ENCODE peak calls at places on chromosomes 13 and 19, in seven cellular contexts. X is ascending aorta; Y is NCI-H2029 treated with DMSO at 0.1 percent for 48 hours; K is stimulated activated CD4-positive, alpha-beta T cell treated with anti-CD3 and anti-CD28 coated beads, Interleukin-1b, Interleukin-23, amount 100 ng/mL, for 1 hour; P is cardiac septum; I is nucleus accumbens; B is hippocampal formation. R is an unnamed sample.

GRCh38 chr19:38812841-38813320 is at the start of gene LGALS4:
- DNase-seq in Y (no peak), X (no peak), K (no peak), B (no peak), P (no peak), I (no peak), R (no peak)

GRCh38 chr13:112638157-112638750 is 50.3 kb upstream of the TUBGCP3 start:
- DNase-seq in K (no peak), Y (no peak), P (peak), B (no peak), X (no peak), I (no peak), R (no peak)

GRCh38 chr13:49546559-49546958 is 38.8 kb downstream of the RCBTB1 start:
- DNase-seq in Y (no peak), P (no peak), I (no peak), B (no peak), K (no peak), X (no peak), R (no peak)

GRCh38 chr13:23463631-23464030 is 30.1 kb upstream of the SACS start:
- DNase-seq in Y (no peak), X (no peak), K (no peak), P (no peak), B (no peak), I (no peak), R (no peak)

GRCh38 chr19:13996928-13997636 is 9.0 kb downstream of the RFX1 start:
- DNase-seq in B (no peak), Y (no peak), K (no peak), I (no peak), P (no peak), X (no peak), R (no peak)

GRCh38 chr19:56748443-56748842 is 76.9 kb upstream of the ZNF835 start:
- DNase-seq in Y (no peak), P (no peak), I (peak), B (peak), K (no peak), X (no peak), R (no peak)

GRCh38 chr19:20244356-20244755 is 77.3 kb downstream of the ZNF486 start:
- DNase-seq in B (no peak), P (no peak), Y (no peak), K (no peak), X (no peak), I (no peak), R (no peak)

GRCh38 chr19:17209126-17210036 is 5.8 kb upstream of the USE1 start:
- DNase-seq in K (no peak), P (no peak), I (no peak), B (no peak), X (no peak), Y (no peak), R (peak)

GRCh38 chr13:27113436-27113835 is 58.2 kb downstream of the USP12 start:
- DNase-seq in I (no peak), Y (no peak), K (no peak), X (no peak), B (no peak), P (no peak), R (no peak)

GRCh38 chr13:33280923-33281322 is 4.6 kb downstream of the STARD13 start:
- DNase-seq in B (no peak), Y (no peak), P (no peak), X (no peak), I (no peak), K (no peak), R (no peak)

R was measured in HCT116.